ENCODE peak calls at places on chromosomes 3 and 15, in nine cellular contexts. One of them, this sample, is unnamed.

GRCh38 chr15:74421302-74422245 is 12.2 kb downstream of the SEMA7A start:
- DNase-seq in glutamatergic neuron: no peak
- DNase-seq in tibial artery: no peak
- DNase-seq in hippocampal formation: peak
- DNase-seq in EL: no peak
- DNase-seq in GM06990: no peak
- DNase-seq in GF-D8: no peak
- DNase-seq in G401: no peak
- DNase-seq in activated T-helper 2 cell treated with anti-CD3 and anti-CD28 coated beads, Interferon-gamma antibody, Interleukin-2, Interleukin-4, amounts not matched to agents 10 μg/mL and 5 μg/mL and 100 μg/mL, durations not matched to agents 14 hours and 24 hours and 36 hours: no peak
- DNase-seq in this sample: no peak

GRCh38 chr3:65914740-65915366 is 123.9 kb downstream of the MAGI1 start:
- DNase-seq in GF-D8: peak
- DNase-seq in GM06990: peak
- DNase-seq in hippocampal formation: no peak
- DNase-seq in EL: peak
- DNase-seq in G401: no peak
- DNase-seq in glutamatergic neuron: no peak
- DNase-seq in activated T-helper 2 cell treated with anti-CD3 and anti-CD28 coated beads, Interferon-gamma antibody, Interleukin-2, Interleukin-4, amounts not matched to agents 10 μg/mL and 5 μg/mL and 100 μg/mL, durations not matched to agents 14 hours and 24 hours and 36 hours: no peak
- DNase-seq in tibial artery: no peak
- DNase-seq in this sample: no peak

GRCh38 chr3:149936812-149937230 is 33.9 kb downstream of the PFN2 start:
- DNase-seq in activated T-helper 2 cell treated with anti-CD3 and anti-CD28 coated beads, Interferon-gamma antibody, Interleukin-2, Interleukin-4, amounts not matched to agents 10 μg/mL and 5 μg/mL and 100 μg/mL, durations not matched to agents 14 hours and 24 hours and 36 hours: no peak
- DNase-seq in EL: peak
- DNase-seq in tibial artery: no peak
- DNase-seq in glutamatergic neuron: peak
- DNase-seq in GF-D8: no peak
- DNase-seq in GM06990: peak
- DNase-seq in hippocampal formation: no peak
- DNase-seq in G401: peak
- DNase-seq in this sample: peak

GRCh38 chr15:81101894-81102815 is 31.9 kb upstream of the CFAP161 start:
- DNase-seq in glutamatergic neuron: no peak
- DNase-seq in GF-D8: no peak
- DNase-seq in hippocampal formation: no peak
- DNase-seq in GM06990: no peak
- DNase-seq in activated T-helper 2 cell treated with anti-CD3 and anti-CD28 coated beads, Interferon-gamma antibody, Interleukin-2, Interleukin-4, amounts not matched to agents 10 μg/mL and 5 μg/mL and 100 μg/mL, durations not matched to agents 14 hours and 24 hours and 36 hours: no peak
- DNase-seq in tibial artery: no peak
- DNase-seq in EL: no peak
- DNase-seq in G401: peak
- DNase-seq in this sample: no peak

GRCh38 chr15:87669846-87670245 is 586.7 kb downstream of the NTRK3 start:
- DNase-seq in activated T-helper 2 cell treated with anti-CD3 and anti-CD28 coated beads, Interferon-gamma antibody, Interleukin-2, Interleukin-4, amounts not matched to agents 10 μg/mL and 5 μg/mL and 100 μg/mL, durations not matched to agents 14 hours and 24 hours and 36 hours: no peak
- DNase-seq in GF-D8: no peak
- DNase-seq in glutamatergic neuron: no peak
- DNase-seq in G401: peak
- DNase-seq in GM06990: no peak
- DNase-seq in hippocampal formation: peak
- DNase-seq in EL: no peak
- DNase-seq in tibial artery: no peak
- DNase-seq in this sample: no peak

GRCh38 chr15:84983711-84984110 is 2.1 kb downstream of the PDE8A start:
- DNase-seq in G401: no peak
- DNase-seq in GM06990: no peak
- DNase-seq in EL: no peak
- DNase-seq in glutamatergic neuron: no peak
- DNase-seq in tibial artery: no peak
- DNase-seq in activated T-helper 2 cell treated with anti-CD3 and anti-CD28 coated beads, Interferon-gamma antibody, Interleukin-2, Interleukin-4, amounts not matched to agents 10 μg/mL and 5 μg/mL and 100 μg/mL, durations not matched to agents 14 hours and 24 hours and 36 hours: no peak
- DNase-seq in GF-D8: no peak
- DNase-seq in hippocampal formation: no peak
- DNase-seq in this sample: no peak

GRCh38 chr15:68930268-68931022 is at the start of gene SPESP1:
- DNase-seq in EL: peak
- DNase-seq in glutamatergic neuron: no peak
- DNase-seq in activated T-helper 2 cell treated with anti-CD3 and anti-CD28 coated beads, Interferon-gamma antibody, Interleukin-2, Interleukin-4, amounts not matched to agents 10 μg/mL and 5 μg/mL and 100 μg/mL, durations not matched to agents 14 hours and 24 hours and 36 hours: peak
- DNase-seq in G401: peak
- DNase-seq in GF-D8: no peak
- DNase-seq in tibial artery: peak
- DNase-seq in hippocampal formation: no peak
- DNase-seq in GM06990: peak
- DNase-seq in this sample: no peak

GRCh38 chr3:57787867-57788623 is 31.9 kb downstream of the SLMAP start:
- DNase-seq in hippocampal formation: no peak
- DNase-seq in GM06990: peak
- DNase-seq in G401: no peak
- DNase-seq in activated T-helper 2 cell treated with anti-CD3 and anti-CD28 coated beads, Interferon-gamma antibody, Interleukin-2, Interleukin-4, amounts not matched to agents 10 μg/mL and 5 μg/mL and 100 μg/mL, durations not matched to agents 14 hours and 24 hours and 36 hours: no peak
- DNase-seq in glutamatergic neuron: no peak
- DNase-seq in EL: peak
- DNase-seq in GF-D8: no peak
- DNase-seq in tibial artery: no peak
- DNase-seq in this sample: no peak

GRCh38 chr15:75647370-75648155 is at the start of gene SNX33:
- DNase-seq in EL: peak
- DNase-seq in tibial artery: peak
- DNase-seq in G401: peak
- DNase-seq in glutamatergic neuron: peak
- DNase-seq in hippocampal formation: peak
- DNase-seq in GF-D8: no peak
- DNase-seq in activated T-helper 2 cell treated with anti-CD3 and anti-CD28 coated beads, Interferon-gamma antibody, Interleukin-2, Interleukin-4, amounts not matched to agents 10 μg/mL and 5 μg/mL and 100 μg/mL, durations not matched to agents 14 hours and 24 hours and 36 hours: peak
- DNase-seq in GM06990: peak
- DNase-seq in this sample: peak

GRCh38 chr3:182795383-182795782 is 2.1 kb downstream of the ATP11B start:
- DNase-seq in hippocampal formation: no peak
- DNase-seq in EL: peak
- DNase-seq in glutamatergic neuron: no peak
- DNase-seq in GF-D8: peak
- DNase-seq in GM06990: peak
- DNase-seq in activated T-helper 2 cell treated with anti-CD3 and anti-CD28 coated beads, Interferon-gamma antibody, Interleukin-2, Interleukin-4, amounts not matched to agents 10 μg/mL and 5 μg/mL and 100 μg/mL, durations not matched to agents 14 hours and 24 hours and 36 hours: peak
- DNase-seq in G401: no peak
- DNase-seq in tibial artery: no peak
- DNase-seq in this sample: no peak

GRCh38 chr3:165635791-165636681 is 201.2 kb downstream of the BCHE start:
- DNase-seq in tibial artery: no peak
- DNase-seq in G401: no peak
- DNase-seq in GM06990: no peak
- DNase-seq in GF-D8: no peak
- DNase-seq in activated T-helper 2 cell treated with anti-CD3 and anti-CD28 coated beads, Interferon-gamma antibody, Interleukin-2, Interleukin-4, amounts not matched to agents 10 μg/mL and 5 μg/mL and 100 μg/mL, durations not matched to agents 14 hours and 24 hours and 36 hours: no peak
- DNase-seq in EL: no peak
- DNase-seq in hippocampal formation: no peak
- DNase-seq in glutamatergic neuron: no peak
- DNase-seq in this sample: no peak

GRCh38 chr3:189041482-189042090 is 130.2 kb upstream of the TPRG1 start:
- DNase-seq in GF-D8: no peak
- DNase-seq in G401: peak
- DNase-seq in GM06990: peak
- DNase-seq in activated T-helper 2 cell treated with anti-CD3 and anti-CD28 coated beads, Interferon-gamma antibody, Interleukin-2, Interleukin-4, amounts not matched to agents 10 μg/mL and 5 μg/mL and 100 μg/mL, durations not matched to agents 14 hours and 24 hours and 36 hours: peak
- DNase-seq in glutamatergic neuron: peak
- DNase-seq in tibial artery: no peak
- DNase-seq in EL: peak
- DNase-seq in hippocampal formation: peak
- DNase-seq in this sample: peak

GRCh38 chr3:46442591-46443530 is 21.8 kb downstream of the LTF start:
- DNase-seq in G401: no peak
- DNase-seq in glutamatergic neuron: no peak
- DNase-seq in EL: no peak
- DNase-seq in GM06990: no peak
- DNase-seq in hippocampal formation: peak
- DNase-seq in GF-D8: peak
- DNase-seq in activated T-helper 2 cell treated with anti-CD3 and anti-CD28 coated beads, Interferon-gamma antibody, Interleukin-2, Interleukin-4, amounts not matched to agents 10 μg/mL and 5 μg/mL and 100 μg/mL, durations not matched to agents 14 hours and 24 hours and 36 hours: peak
- DNase-seq in tibial artery: no peak
- DNase-seq in this sample: no peak

GRCh38 chr3:9947025-9947995 is 4.9 kb downstream of the PRRT3 start:
- DNase-seq in activated T-helper 2 cell treated with anti-CD3 and anti-CD28 coated beads, Interferon-gamma antibody, Interleukin-2, Interleukin-4, amounts not matched to agents 10 μg/mL and 5 μg/mL and 100 μg/mL, durations not matched to agents 14 hours and 24 hours and 36 hours: no peak
- DNase-seq in hippocampal formation: peak
- DNase-seq in G401: peak
- DNase-seq in glutamatergic neuron: peak
- DNase-seq in EL: peak
- DNase-seq in tibial artery: peak
- DNase-seq in GM06990: no peak
- DNase-seq in GF-D8: no peak
- DNase-seq in this sample: peak

GRCh38 chr3:4493931-4494806 is 1.0 kb downstream of the ITPR1 start:
- DNase-seq in G401: peak
- DNase-seq in hippocampal formation: no peak
- DNase-seq in glutamatergic neuron: no peak
- DNase-seq in tibial artery: no peak
- DNase-seq in GF-D8: peak
- DNase-seq in GM06990: no peak
- DNase-seq in EL: peak
- DNase-seq in activated T-helper 2 cell treated with anti-CD3 and anti-CD28 coated beads, Interferon-gamma antibody, Interleukin-2, Interleukin-4, amounts not matched to agents 10 μg/mL and 5 μg/mL and 100 μg/mL, durations not matched to agents 14 hours and 24 hours and 36 hours: no peak
- DNase-seq in this sample: peak

GRCh38 chr3:135106445-135106844 is 311.4 kb downstream of the EPHB1 start:
- DNase-seq in EL: peak
- DNase-seq in GF-D8: no peak
- DNase-seq in activated T-helper 2 cell treated with anti-CD3 and anti-CD28 coated beads, Interferon-gamma antibody, Interleukin-2, Interleukin-4, amounts not matched to agents 10 μg/mL and 5 μg/mL and 100 μg/mL, durations not matched to agents 14 hours and 24 hours and 36 hours: no peak
- DNase-seq in G401: no peak
- DNase-seq in tibial artery: no peak
- DNase-seq in glutamatergic neuron: no peak
- DNase-seq in hippocampal formation: no peak
- DNase-seq in GM06990: no peak
- DNase-seq in this sample: peak

GRCh38 chr3:152235709-152236298 is 32.9 kb upstream of the MBNL1 start:
- DNase-seq in tibial artery: no peak
- DNase-seq in hippocampal formation: no peak
- DNase-seq in activated T-helper 2 cell treated with anti-CD3 and anti-CD28 coated beads, Interferon-gamma antibody, Interleukin-2, Interleukin-4, amounts not matched to agents 10 μg/mL and 5 μg/mL and 100 μg/mL, durations not matched to agents 14 hours and 24 hours and 36 hours: no peak
- DNase-seq in GM06990: no peak
- DNase-seq in EL: peak
- DNase-seq in glutamatergic neuron: no peak
- DNase-seq in GF-D8: no peak
- DNase-seq in G401: no peak
- DNase-seq in this sample: no peak

GRCh38 chr3:128496019-128496601 is 3.1 kb upstream of the GATA2 start:
- DNase-seq in GF-D8: no peak
- DNase-seq in hippocampal formation: no peak
- DNase-seq in GM06990: no peak
- DNase-seq in EL: no peak
- DNase-seq in tibial artery: peak
- DNase-seq in glutamatergic neuron: no peak
- DNase-seq in activated T-helper 2 cell treated with anti-CD3 and anti-CD28 coated beads, Interferon-gamma antibody, Interleukin-2, Interleukin-4, amounts not matched to agents 10 μg/mL and 5 μg/mL and 100 μg/mL, durations not matched to agents 14 hours and 24 hours and 36 hours: no peak
- DNase-seq in G401: no peak
- DNase-seq in this sample: peak

GRCh38 chr15:58362262-58362922 is 69.4 kb upstream of the LIPC start:
- DNase-seq in tibial artery: no peak
- DNase-seq in G401: no peak
- DNase-seq in GF-D8: no peak
- DNase-seq in glutamatergic neuron: no peak
- DNase-seq in hippocampal formation: no peak
- DNase-seq in activated T-helper 2 cell treated with anti-CD3 and anti-CD28 coated beads, Interferon-gamma antibody, Interleukin-2, Interleukin-4, amounts not matched to agents 10 μg/mL and 5 μg/mL and 100 μg/mL, durations not matched to agents 14 hours and 24 hours and 36 hours: no peak
- DNase-seq in EL: no peak
- DNase-seq in GM06990: no peak
- DNase-seq in this sample: no peak

GRCh38 chr3:37520802-37521350 is 340.8 kb upstream of the CTDSPL start:
- DNase-seq in glutamatergic neuron: no peak
- DNase-seq in EL: no peak
- DNase-seq in tibial artery: no peak
- DNase-seq in GM06990: no peak
- DNase-seq in GF-D8: no peak
- DNase-seq in activated T-helper 2 cell treated with anti-CD3 and anti-CD28 coated beads, Interferon-gamma antibody, Interleukin-2, Interleukin-4, amounts not matched to agents 10 μg/mL and 5 μg/mL and 100 μg/mL, durations not matched to agents 14 hours and 24 hours and 36 hours: no peak
- DNase-seq in hippocampal formation: no peak
- DNase-seq in G401: no peak
- DNase-seq in this sample: no peak

GRCh38 chr3:193830791-193831191 is 237.8 kb downstream of the OPA1 start:
- DNase-seq in glutamatergic neuron: no peak
- DNase-seq in hippocampal formation: peak
- DNase-seq in G401: peak
- DNase-seq in activated T-helper 2 cell treated with anti-CD3 and anti-CD28 coated beads, Interferon-gamma antibody, Interleukin-2, Interleukin-4, amounts not matched to agents 10 μg/mL and 5 μg/mL and 100 μg/mL, durations not matched to agents 14 hours and 24 hours and 36 hours: no peak
- DNase-seq in GF-D8: no peak
- DNase-seq in tibial artery: no peak
- DNase-seq in EL: no peak
- DNase-seq in GM06990: no peak
- DNase-seq in this sample: no peak

GRCh38 chr3:171489348-171489747 is 29.1 kb upstream of the TNIK start:
- DNase-seq in glutamatergic neuron: no peak
- DNase-seq in GF-D8: no peak
- DNase-seq in EL: no peak
- DNase-seq in GM06990: no peak
- DNase-seq in G401: no peak
- DNase-seq in tibial artery: no peak
- DNase-seq in activated T-helper 2 cell treated with anti-CD3 and anti-CD28 coated beads, Interferon-gamma antibody, Interleukin-2, Interleukin-4, amounts not matched to agents 10 μg/mL and 5 μg/mL and 100 μg/mL, durations not matched to agents 14 hours and 24 hours and 36 hours: no peak
- DNase-seq in hippocampal formation: no peak
- DNase-seq in this sample: no peak

GRCh38 chr3:17782751-17783150 is 40.3 kb upstream of the TBC1D5 start:
- DNase-seq in activated T-helper 2 cell treated with anti-CD3 and anti-CD28 coated beads, Interferon-gamma antibody, Interleukin-2, Interleukin-4, amounts not matched to agents 10 μg/mL and 5 μg/mL and 100 μg/mL, durations not matched to agents 14 hours and 24 hours and 36 hours: no peak
- DNase-seq in GF-D8: no peak
- DNase-seq in EL: no peak
- DNase-seq in glutamatergic neuron: no peak
- DNase-seq in GM06990: peak
- DNase-seq in hippocampal formation: no peak
- DNase-seq in tibial artery: no peak
- DNase-seq in G401: no peak
- DNase-seq in this sample: no peak

This sample was measured in ecto neural progenitor cell.